ENCODE peak calls at places on chromosomes 1 and 21, in seven cellular contexts. H, W, X, P, O, T and S are unnamed samples.

GRCh38 chr1:230768903-230769570 is 21.8 kb downstream of the CAPN9 start:
- DNase-seq in H (no peak), W (no peak), X (no peak), P (no peak), O (no peak), T (no peak), S (no peak)

GRCh38 chr1:43908858-43909257 is 24.7 kb upstream of the ARTN start:
- DNase-seq in H (no peak), W (no peak), X (no peak), P (no peak), O (no peak), T (peak; percentile 16), S (no peak)

GRCh38 chr1:3570081-3570986 is 41.0 kb downstream of the MEGF6 start:
- DNase-seq in H (no peak), W (no peak), X (no peak), P (no peak), O (no peak), T (no peak), S (no peak)

GRCh38 chr21:36120304-36120902 is 14.5 kb upstream of the CBR3 start:
- DNase-seq in H (no peak), W (no peak), X (no peak), P (no peak), O (no peak), T (no peak), S (no peak)

GRCh38 chr1:117607471-117607870 is 1.6 kb downstream of the TENT5C start:
- DNase-seq in H (no peak), W (no peak), X (no peak), P (no peak), O (no peak), T (no peak), S (no peak)

GRCh38 chr1:74246266-74246665 is 11.1 kb downstream of the TNNI3K start:
- DNase-seq in H (no peak), W (no peak), X (peak; percentile 51), P (no peak), O (no peak), T (no peak), S (peak; percentile 3)

GRCh38 chr1:216437603-216438002 is 14.4 kb upstream of the USH2A start:
- DNase-seq in H (no peak), W (no peak), X (no peak), P (no peak), O (no peak), T (no peak), S (no peak)

GRCh38 chr1:3333903-3334302 is 120.6 kb upstream of the ARHGEF16 start:
- DNase-seq in H (no peak), W (peak; percentile 32), X (no peak), P (no peak), O (no peak), T (no peak), S (no peak)

GRCh38 chr21:36695671-36696389 is 3.1 kb upstream of the SIM2 start:
- DNase-seq in H (no peak), W (no peak), X (no peak), P (no peak), O (peak; percentile 43), T (no peak), S (no peak)

GRCh38 chr1:173255214-173255813 is 48.2 kb upstream of the TNFSF4 start:
- DNase-seq in H (no peak), W (no peak), X (peak; percentile 4), P (no peak), O (peak; percentile 40), T (peak; percentile 75), S (peak; percentile 28)

GRCh38 chr1:155472491-155472890 is 90.1 kb downstream of the ASH1L start:
- DNase-seq in H (no peak), W (no peak), X (no peak), P (no peak), O (no peak), T (no peak), S (no peak)

GRCh38 chr1:3479511-3480368 is 25.3 kb downstream of the ARHGEF16 start:
- DNase-seq in H (no peak), W (no peak), X (no peak), P (no peak), O (no peak), T (no peak), S (no peak)

GRCh38 chr1:110412576-110412975 is 5.1 kb upstream of the LAMTOR5 start:
- DNase-seq in H (peak; percentile 45), W (peak; percentile 80), X (peak; percentile 49), P (peak; percentile 62), O (peak; percentile 83), T (peak; percentile 84), S (peak; percentile 54)